ENCODE peak calls at places on chromosomes 11 and 22, in six cellular contexts. One of them, this sample, is unnamed.
A peak's percentile ranks its signal among the peaks of the same experiment; 100 is the strongest.

GRCh38 chr11:118915941-118916841 is 9.5 kb downstream of the BCL9L start:
- DNase-seq in A549: peak; percentile 3
- DNase-seq in GM12878: no peak
- DNase-seq in K562: no peak
- DNase-seq in endothelial cell of umbilical vein: no peak
- DNase-seq in NB4: no peak
- DNase-seq in this sample: no peak

GRCh38 chr11:39817248-39817647 is 1642.2 kb downstream of the LRRC4C start:
- DNase-seq in endothelial cell of umbilical vein: no peak
- DNase-seq in K562: no peak
- DNase-seq in GM12878: no peak
- DNase-seq in A549: no peak
- DNase-seq in NB4: no peak
- DNase-seq in this sample: no peak

GRCh38 chr11:92257536-92257935 is 32.9 kb downstream of the FAT3 start:
- DNase-seq in A549: no peak
- DNase-seq in endothelial cell of umbilical vein: no peak
- DNase-seq in K562: no peak
- DNase-seq in NB4: no peak
- DNase-seq in GM12878: no peak
- DNase-seq in this sample: no peak

GRCh38 chr11:107457205-107457557 is 444 bp downstream of the CWF19L2 start:
- DNase-seq in GM12878: no peak
- DNase-seq in endothelial cell of umbilical vein: no peak
- DNase-seq in A549: no peak
- DNase-seq in NB4: peak; percentile 52
- DNase-seq in K562: peak; percentile 43
- DNase-seq in this sample: no peak

GRCh38 chr11:106276859-106277436 is 199.5 kb downstream of the AASDHPPT start:
- DNase-seq in K562: no peak
- DNase-seq in endothelial cell of umbilical vein: no peak
- DNase-seq in NB4: peak; percentile 16
- DNase-seq in GM12878: no peak
- DNase-seq in A549: peak; percentile 3
- DNase-seq in this sample: no peak

GRCh38 chr22:48753752-48754517 is 1073.7 kb downstream of the BRD1 start:
- DNase-seq in A549: no peak
- DNase-seq in NB4: no peak
- DNase-seq in K562: no peak
- DNase-seq in endothelial cell of umbilical vein: no peak
- DNase-seq in GM12878: no peak
- DNase-seq in this sample: no peak

GRCh38 chr11:70090989-70091388 is 12.9 kb downstream of the ANO1 start:
- DNase-seq in endothelial cell of umbilical vein: no peak
- DNase-seq in NB4: no peak
- DNase-seq in K562: no peak
- DNase-seq in A549: no peak
- DNase-seq in GM12878: no peak
- DNase-seq in this sample: no peak

GRCh38 chr11:132080121-132080520 is 709.7 kb downstream of the NTM start:
- DNase-seq in K562: no peak
- DNase-seq in NB4: no peak
- DNase-seq in endothelial cell of umbilical vein: no peak
- DNase-seq in GM12878: no peak
- DNase-seq in A549: no peak
- DNase-seq in this sample: no peak

GRCh38 chr22:48352086-48352911 is 1475.4 kb downstream of the BRD1 start:
- DNase-seq in A549: no peak
- DNase-seq in GM12878: no peak
- DNase-seq in endothelial cell of umbilical vein: no peak
- DNase-seq in K562: no peak
- DNase-seq in NB4: no peak
- DNase-seq in this sample: no peak

GRCh38 chr11:125871391-125872137 is 15.9 kb upstream of the HYLS1 start:
- DNase-seq in NB4: peak; percentile 60
- DNase-seq in endothelial cell of umbilical vein: peak; percentile 53
- DNase-seq in K562: peak; percentile 55
- DNase-seq in GM12878: no peak
- DNase-seq in A549: peak; percentile 27
- DNase-seq in this sample: peak; percentile 57

GRCh38 chr22:46091277-46091977 is 58.9 kb upstream of the PPARA start:
- DNase-seq in GM12878: no peak
- DNase-seq in A549: no peak
- DNase-seq in K562: no peak
- DNase-seq in NB4: no peak
- DNase-seq in endothelial cell of umbilical vein: no peak
- DNase-seq in this sample: no peak

GRCh38 chr11:109000531-109000930 is 335.7 kb downstream of the DDX10 start:
- DNase-seq in GM12878: no peak
- DNase-seq in NB4: no peak
- DNase-seq in A549: no peak
- DNase-seq in endothelial cell of umbilical vein: no peak
- DNase-seq in K562: no peak
- DNase-seq in this sample: no peak

GRCh38 chr11:117281159-117281558 is 10.0 kb upstream of the BACE1-AS start:
- DNase-seq in endothelial cell of umbilical vein: peak; percentile 90
- DNase-seq in K562: no peak
- DNase-seq in NB4: no peak
- DNase-seq in GM12878: no peak
- DNase-seq in A549: peak; percentile 11
- DNase-seq in this sample: no peak

GRCh38 chr11:33988586-33989370 is 62.8 kb upstream of the CAPRIN1 start:
- DNase-seq in GM12878: no peak
- DNase-seq in A549: peak; percentile 7
- DNase-seq in NB4: no peak
- DNase-seq in endothelial cell of umbilical vein: no peak
- DNase-seq in K562: no peak
- DNase-seq in this sample: no peak

GRCh38 chr11:64743591-64744543 is at the start of gene RASGRP2:
- DNase-seq in endothelial cell of umbilical vein: peak; percentile 30
- DNase-seq in NB4: peak; percentile 94
- DNase-seq in A549: peak; percentile 76
- DNase-seq in K562: peak; percentile 87
- DNase-seq in GM12878: no peak
- DNase-seq in this sample: peak; percentile 28

GRCh38 chr22:36267058-36267457 is 14.1 kb downstream of the APOL1 start:
- DNase-seq in endothelial cell of umbilical vein: no peak
- DNase-seq in K562: no peak
- DNase-seq in NB4: no peak
- DNase-seq in A549: no peak
- DNase-seq in GM12878: no peak
- DNase-seq in this sample: no peak

GRCh38 chr11:43944761-43945311 is 2.4 kb downstream of the C11orf96 start:
- DNase-seq in endothelial cell of umbilical vein: peak; percentile 51
- DNase-seq in GM12878: no peak
- DNase-seq in A549: peak; percentile 60
- DNase-seq in NB4: peak; percentile 63
- DNase-seq in K562: peak; percentile 81
- DNase-seq in this sample: peak; percentile 19

GRCh38 chr22:46132830-46133587 is 17.3 kb upstream of the PPARA start:
- DNase-seq in K562: no peak
- DNase-seq in A549: no peak
- DNase-seq in GM12878: no peak
- DNase-seq in NB4: no peak
- DNase-seq in endothelial cell of umbilical vein: no peak
- DNase-seq in this sample: peak; percentile 43

GRCh38 chr11:72232260-72233055 is 7.9 kb downstream of the INPPL1 start:
- DNase-seq in NB4: no peak
- DNase-seq in endothelial cell of umbilical vein: no peak
- DNase-seq in K562: no peak
- DNase-seq in GM12878: no peak
- DNase-seq in A549: no peak
- DNase-seq in this sample: no peak

GRCh38 chr11:77109236-77110019 is 6.8 kb downstream of the OMP start:
- DNase-seq in A549: no peak
- DNase-seq in NB4: no peak
- DNase-seq in GM12878: no peak
- DNase-seq in endothelial cell of umbilical vein: peak; percentile 12
- DNase-seq in K562: no peak
- DNase-seq in this sample: no peak

GRCh38 chr22:27120036-27120435 is 462.6 kb downstream of the MIAT start:
- DNase-seq in K562: no peak
- DNase-seq in A549: no peak
- DNase-seq in endothelial cell of umbilical vein: no peak
- DNase-seq in GM12878: no peak
- DNase-seq in NB4: no peak
- DNase-seq in this sample: no peak

GRCh38 chr11:114892381-114893197 is 214.3 kb downstream of the NXPE2 start:
- DNase-seq in A549: peak; percentile 1
- DNase-seq in K562: peak; percentile 25
- DNase-seq in NB4: peak; percentile 30
- DNase-seq in endothelial cell of umbilical vein: no peak
- DNase-seq in GM12878: no peak
- DNase-seq in this sample: no peak

GRCh38 chr11:116868066-116868465 is 30.6 kb upstream of the APOA1 start:
- DNase-seq in NB4: no peak
- DNase-seq in GM12878: no peak
- DNase-seq in endothelial cell of umbilical vein: no peak
- DNase-seq in K562: no peak
- DNase-seq in A549: no peak
- DNase-seq in this sample: no peak

GRCh38 chr11:125904678-125905077 is 370 bp downstream of the DDX25 start:
- DNase-seq in A549: no peak
- DNase-seq in K562: no peak
- DNase-seq in endothelial cell of umbilical vein: no peak
- DNase-seq in NB4: no peak
- DNase-seq in GM12878: no peak
- DNase-seq in this sample: no peak

GRCh38 chr11:646214-646613 is 9.1 kb downstream of the DRD4 start:
- DNase-seq in endothelial cell of umbilical vein: no peak
- DNase-seq in NB4: no peak
- DNase-seq in K562: no peak
- DNase-seq in GM12878: no peak
- DNase-seq in A549: no peak
- DNase-seq in this sample: no peak

GRCh38 chr11:111417766-111418435 is 38.8 kb upstream of the POU2AF1 start:
- DNase-seq in K562: no peak
- DNase-seq in endothelial cell of umbilical vein: peak; percentile 33
- DNase-seq in A549: no peak
- DNase-seq in NB4: no peak
- DNase-seq in GM12878: peak; percentile 96
- DNase-seq in this sample: no peak

GRCh38 chr11:35272391-35272821 is 133.4 kb downstream of the CD44 start:
- DNase-seq in GM12878: peak; percentile 95
- DNase-seq in K562: no peak
- DNase-seq in A549: no peak
- DNase-seq in NB4: no peak
- DNase-seq in endothelial cell of umbilical vein: no peak
- DNase-seq in this sample: no peak

GRCh38 chr11:61627831-61628753 is 47.2 kb upstream of the SYT7 start:
- DNase-seq in NB4: peak; percentile 58
- DNase-seq in A549: peak; percentile 65
- DNase-seq in K562: peak; percentile 65
- DNase-seq in GM12878: no peak
- DNase-seq in endothelial cell of umbilical vein: peak; percentile 55
- DNase-seq in this sample: peak; percentile 57
- TF ChIP-seq MYC in NB4: no peak
- TF ChIP-seq MYC in A549: no peak
- TF ChIP-seq MYC in K562: no peak
- TF ChIP-seq MYC in GM12878: no peak
- TF ChIP-seq MYC in endothelial cell of umbilical vein: no peak
- TF ChIP-seq MYC in this sample: no peak

GRCh38 chr11:130780437-130780836 is 135.8 kb downstream of the SNX19 start:
- DNase-seq in GM12878: no peak
- DNase-seq in NB4: no peak
- DNase-seq in A549: no peak
- DNase-seq in K562: no peak
- DNase-seq in endothelial cell of umbilical vein: no peak
- DNase-seq in this sample: no peak

GRCh38 chr11:130779943-130780342 is 136.3 kb downstream of the SNX19 start:
- DNase-seq in NB4: no peak
- DNase-seq in endothelial cell of umbilical vein: no peak
- DNase-seq in A549: no peak
- DNase-seq in K562: no peak
- DNase-seq in GM12878: no peak
- DNase-seq in this sample: no peak

GRCh38 chr11:130782361-130783221 is 133.7 kb downstream of the SNX19 start:
- DNase-seq in NB4: no peak
- DNase-seq in endothelial cell of umbilical vein: peak; percentile 66
- DNase-seq in GM12878: no peak
- DNase-seq in K562: no peak
- DNase-seq in A549: no peak
- DNase-seq in this sample: no peak

GRCh38 chr11:130783322-130783721 is 133.0 kb downstream of the SNX19 start:
- DNase-seq in A549: no peak
- DNase-seq in K562: no peak
- DNase-seq in NB4: no peak
- DNase-seq in endothelial cell of umbilical vein: no peak
- DNase-seq in GM12878: no peak
- DNase-seq in this sample: no peak

GRCh38 chr11:130781906-130782305 is 134.4 kb downstream of the SNX19 start:
- DNase-seq in endothelial cell of umbilical vein: peak; percentile 14
- DNase-seq in A549: peak; percentile 21
- DNase-seq in K562: no peak
- DNase-seq in GM12878: no peak
- DNase-seq in NB4: no peak
- DNase-seq in this sample: no peak
- TF ChIP-seq MYC in endothelial cell of umbilical vein: no peak
- TF ChIP-seq MYC in A549: no peak
- TF ChIP-seq MYC in K562: no peak
- TF ChIP-seq MYC in GM12878: no peak
- TF ChIP-seq MYC in NB4: no peak
- TF ChIP-seq MYC in this sample: no peak

GRCh38 chr11:93392862-93393261 is 62.3 kb downstream of the DEUP1 start:
- DNase-seq in A549: no peak
- DNase-seq in NB4: no peak
- DNase-seq in GM12878: no peak
- DNase-seq in K562: peak; percentile 37
- DNase-seq in endothelial cell of umbilical vein: no peak
- DNase-seq in this sample: no peak
- TF ChIP-seq MYC in A549: no peak
- TF ChIP-seq MYC in NB4: no peak
- TF ChIP-seq MYC in GM12878: no peak
- TF ChIP-seq MYC in K562: no peak
- TF ChIP-seq MYC in endothelial cell of umbilical vein: no peak
- TF ChIP-seq MYC in this sample: no peak

GRCh38 chr11:12640926-12641849 is 33.0 kb upstream of the TEAD1 start:
- DNase-seq in A549: no peak
- DNase-seq in GM12878: no peak
- DNase-seq in K562: no peak
- DNase-seq in NB4: peak; percentile 6
- DNase-seq in endothelial cell of umbilical vein: no peak
- DNase-seq in this sample: peak; percentile 15

GRCh38 chr11:12640355-12640754 is 33.9 kb upstream of the TEAD1 start:
- DNase-seq in A549: no peak
- DNase-seq in K562: no peak
- DNase-seq in NB4: no peak
- DNase-seq in endothelial cell of umbilical vein: no peak
- DNase-seq in GM12878: no peak
- DNase-seq in this sample: no peak

GRCh38 chr11:12643029-12643428 is 31.2 kb upstream of the TEAD1 start:
- DNase-seq in K562: no peak
- DNase-seq in endothelial cell of umbilical vein: no peak
- DNase-seq in A549: no peak
- DNase-seq in GM12878: no peak
- DNase-seq in NB4: no peak
- DNase-seq in this sample: no peak

GRCh38 chr11:12639388-12639787 is 34.8 kb upstream of the TEAD1 start:
- DNase-seq in endothelial cell of umbilical vein: no peak
- DNase-seq in GM12878: no peak
- DNase-seq in K562: no peak
- DNase-seq in A549: no peak
- DNase-seq in NB4: no peak
- DNase-seq in this sample: no peak

GRCh38 chr11:12642040-12642439 is 32.2 kb upstream of the TEAD1 start:
- DNase-seq in K562: peak; percentile 50
- DNase-seq in endothelial cell of umbilical vein: peak; percentile 59
- DNase-seq in NB4: no peak
- DNase-seq in A549: no peak
- DNase-seq in GM12878: no peak
- DNase-seq in this sample: peak; percentile 57
- TF ChIP-seq MYC in K562: no peak
- TF ChIP-seq MYC in endothelial cell of umbilical vein: no peak
- TF ChIP-seq MYC in NB4: no peak
- TF ChIP-seq MYC in A549: no peak
- TF ChIP-seq MYC in GM12878: no peak
- TF ChIP-seq MYC in this sample: peak; percentile 17

This sample was measured in HepG2.